ENCODE peak calls at places on chromosome 11, in seven cellular contexts. P, R, L, A, K, W and T are unnamed samples.

GRCh38 chr11:130882138-130882551 is 34.1 kb downstream of the SNX19 start:
- DNase-seq in P (no peak), R (no peak), L (no peak), A (no peak), K (no peak), W (no peak), T (no peak)

GRCh38 chr11:44625759-44626523 is 60.5 kb downstream of the CD82 start:
- DNase-seq in P (peak; percentile 6), R (no peak), L (no peak), A (no peak), K (no peak), W (no peak), T (peak; percentile 10)

GRCh38 chr11:105106140-105106539 is 33.4 kb downstream of the CARD18 start:
- DNase-seq in P (no peak), R (no peak), L (no peak), A (no peak), K (no peak), W (no peak), T (no peak)

GRCh38 chr11:64358907-64359711 is at the start of gene RPS6KA4:
- DNase-seq in P (no peak), R (no peak), L (peak; percentile 59), A (no peak), K (peak; percentile 66), W (peak; percentile 50), T (peak; percentile 93)

GRCh38 chr11:64206457-64207246 is at the start of gene FERMT3:
- DNase-seq in P (no peak), R (no peak), L (no peak), A (no peak), K (peak; percentile 46), W (no peak), T (peak; percentile 70)

GRCh38 chr11:113048820-113049555 is 87.8 kb downstream of the NCAM1 start:
- DNase-seq in P (no peak), R (no peak), L (peak; percentile 72), A (no peak), K (no peak), W (peak; percentile 51), T (no peak)

GRCh38 chr11:29336727-29337212 is 680.1 kb downstream of the KCNA4 start:
- DNase-seq in P (no peak), R (no peak), L (no peak), A (no peak), K (no peak), W (peak; percentile 62), T (no peak)

GRCh38 chr11:123653405-123653996 is 923 bp downstream of the SCN3B start:
- DNase-seq in P (no peak), R (no peak), L (no peak), A (no peak), K (no peak), W (no peak), T (no peak)

GRCh38 chr11:69121021-69121420 is 34.7 kb upstream of the SMIM38 start:
- DNase-seq in P (no peak), R (no peak), L (peak; percentile 38), A (no peak), K (no peak), W (no peak), T (no peak)

DNA sequence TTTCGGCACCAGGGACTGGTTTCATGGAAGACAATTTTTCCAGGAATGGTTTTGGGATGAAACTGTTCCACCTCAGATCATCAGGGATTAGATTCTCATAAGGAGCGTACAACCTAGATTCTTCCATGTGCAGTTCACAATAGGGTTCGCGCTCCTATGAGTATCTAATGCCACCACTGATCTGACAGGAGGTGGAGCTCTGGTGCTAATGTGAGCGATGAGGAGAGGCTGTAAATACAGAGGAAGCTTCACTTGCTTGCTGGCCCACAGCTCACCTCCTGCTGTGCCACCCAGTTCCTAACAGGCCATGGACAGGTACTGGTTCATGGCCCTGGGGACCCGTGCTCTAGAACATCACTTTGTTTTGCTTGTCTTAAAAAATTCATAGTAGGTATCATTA is 41.8 kb upstream of the AMPD3 start:
- DNase-seq in P (no peak), R (no peak), L (no peak), A (peak; percentile 28), K (peak; percentile 86), W (no peak), T (no peak)
- TF ChIP-seq CTCF in P (no peak), R (no peak), L (peak; percentile 68), A (peak; percentile 34), K (peak; percentile 69), W (no peak), T (peak; percentile 69)

DNA sequence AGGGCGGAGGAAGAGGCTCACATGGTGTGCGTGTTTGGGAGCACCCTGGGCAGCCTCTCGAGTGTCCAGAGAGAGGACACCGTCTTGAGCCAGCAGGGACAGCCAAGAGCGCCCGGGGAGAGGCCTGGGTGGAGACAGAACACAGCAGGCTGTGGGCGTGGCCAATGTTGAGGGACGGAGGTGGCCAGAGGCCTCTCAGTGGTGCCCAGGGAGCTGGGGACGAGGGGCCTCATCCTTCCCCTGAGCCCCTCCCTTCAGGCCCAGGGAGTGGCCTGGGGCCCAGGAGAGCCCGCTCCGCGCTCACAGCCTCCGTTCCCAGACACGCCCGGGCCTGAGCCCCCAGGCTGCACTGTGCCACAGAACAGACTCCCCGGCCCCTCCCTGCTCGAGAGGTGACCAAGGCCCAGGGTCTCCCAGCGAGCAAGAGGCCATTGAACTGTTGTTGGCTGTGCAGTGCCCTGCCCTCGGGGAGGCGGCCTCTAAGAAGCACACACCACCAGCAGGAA is 48.4 kb downstream of the CDKN1C start:
- DNase-seq in P (peak; percentile 64), R (no peak), L (no peak), A (peak; percentile 18), K (no peak), W (peak; percentile 21), T (no peak)
- TF ChIP-seq CTCF in P (peak; percentile 55), R (peak; percentile 18), L (no peak), A (peak; percentile 46), K (no peak), W (peak; percentile 17), T (no peak)

DNA sequence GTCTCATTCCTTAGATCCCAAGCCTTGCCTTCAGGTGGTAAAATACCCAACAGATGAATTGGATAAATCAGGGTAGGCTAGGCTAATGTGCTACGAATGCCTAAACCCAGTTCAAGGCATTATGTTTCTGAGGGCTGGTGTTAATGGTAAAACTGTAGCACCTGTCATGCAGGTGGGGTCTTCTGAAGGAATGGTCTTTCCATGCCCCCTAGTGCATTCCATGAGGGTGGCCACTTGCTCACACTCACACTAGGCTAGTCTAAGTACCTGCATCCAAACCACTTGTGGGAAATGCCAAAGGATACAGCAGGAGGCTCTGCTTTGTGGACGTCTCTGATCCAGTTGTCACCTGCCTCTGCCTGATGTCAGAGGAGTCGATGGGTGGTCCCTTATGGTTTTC is 24.2 kb upstream of the UCP3 start:
- DNase-seq in P (no peak), R (no peak), L (no peak), A (no peak), K (no peak), W (no peak), T (no peak)
- TF ChIP-seq CTCF in P (no peak), R (no peak), L (no peak), A (no peak), K (no peak), W (no peak), T (no peak)

GRCh38 chr11:134030853-134031252 is 38.0 kb upstream of the JAM3 start:
- DNase-seq in P (no peak), R (no peak), L (no peak), A (no peak), K (no peak), W (no peak), T (no peak)
- TF ChIP-seq CTCF in P (peak; percentile 59), R (no peak), L (peak; percentile 28), A (peak; percentile 43), K (no peak), W (peak; percentile 4), T (no peak)

GRCh38 chr11:93614111-93614784 is 47.2 kb upstream of the CEP295 start:
- DNase-seq in P (no peak), R (no peak), L (no peak), A (peak; percentile 43), K (no peak), W (no peak), T (no peak)
- TF ChIP-seq CTCF in P (peak; percentile 41), R (no peak), L (no peak), A (peak; percentile 75), K (peak; percentile 9), W (peak; percentile 21), T (peak; percentile 3)